ENCODE peak calls at places on chromosomes 16 and 17, in five cellular contexts. B is heart left ventricle, V is transverse colon, J is K562, Z is tibial nerve. R is an unnamed sample.

GRCh38 chr17:82214012-82214628 is 1.5 kb upstream of the CCDC57 start:
- DNase-seq in Z (no peak), J (peak), B (no peak), V (no peak), R (no peak)

GRCh38 chr17:17235212-17236174 is 1.5 kb downstream of the FLCN start:
- DNase-seq in V (no peak), B (no peak), Z (no peak), J (no peak), R (peak)

GRCh38 chr16:10862432-10862831 is 14.6 kb upstream of the CIITA start:
- DNase-seq in B (peak), J (no peak), V (no peak), Z (no peak), R (peak)

GRCh38 chr17:66508896-66509843 is 206.8 kb downstream of the PRKCA start:
- DNase-seq in Z (no peak), J (peak), B (no peak), V (peak), R (peak)

GRCh38 chr17:75849724-75850123 is 5.4 kb downstream of the WBP2 start:
- DNase-seq in Z (no peak), J (peak), V (no peak), B (no peak), R (no peak)

GRCh38 chr17:19020016-19020415 is 15.5 kb upstream of the FAM83G start:
- DNase-seq in B (no peak), Z (no peak), V (no peak), J (no peak), R (no peak)

GRCh38 chr17:45983614-45984310 is 15.3 kb upstream of the STH start:
- DNase-seq in J (no peak), B (no peak), V (no peak), Z (no peak), R (no peak)

GRCh38 chr16:1809281-1809801 is 15.8 kb upstream of the IGFALS start:
- DNase-seq in V (peak), B (no peak), J (peak), Z (no peak), R (no peak)

GRCh38 chr16:83549836-83550569 is 257.8 kb upstream of the HSBP1 start:
- DNase-seq in V (no peak), Z (no peak), J (no peak), B (no peak), R (no peak)

GRCh38 chr16:69465083-69465721 is 40.8 kb downstream of the CYB5B start:
- DNase-seq in B (no peak), V (peak), Z (no peak), J (no peak), R (no peak)

GRCh38 chr17:64777413-64778101 is 115.5 kb upstream of the SMURF2 start:
- DNase-seq in J (no peak), B (no peak), Z (no peak), V (peak), R (no peak)

GRCh38 chr16:75099738-75100615 is 16.6 kb downstream of the LDHD start:
- DNase-seq in J (no peak), Z (no peak), V (no peak), B (peak), R (peak)

GRCh38 chr17:65994679-65995078 is 197.3 kb downstream of the CEP112 start:
- DNase-seq in B (no peak), J (no peak), Z (no peak), V (no peak), R (no peak)

GRCh38 chr17:66542183-66542966 is 240.0 kb downstream of the PRKCA start:
- DNase-seq in Z (no peak), J (peak), V (no peak), B (no peak), R (no peak)

GRCh38 chr16:27326738-27327585 is 13.2 kb downstream of the IL4R start:
- DNase-seq in J (no peak), V (peak), Z (peak), B (peak), R (peak)

GRCh38 chr17:45195424-45195823 is 26.3 kb upstream of the FMNL1 start:
- DNase-seq in J (no peak), B (no peak), V (no peak), Z (no peak), R (no peak)

GRCh38 chr16:80014241-80014939 is 413.9 kb upstream of the MAF start:
- DNase-seq in Z (no peak), J (no peak), V (no peak), B (no peak), R (no peak)

GRCh38 chr17:45663772-45664171 is 120.3 kb upstream of the CRHR1 start:
- DNase-seq in J (no peak), Z (no peak), B (no peak), V (no peak), R (no peak)

GRCh38 chr17:10295728-10296343 is 77.0 kb downstream of the MYH13 start:
- DNase-seq in V (peak), Z (no peak), J (peak), B (peak), R (peak)

GRCh38 chr16:14092579-14092978 is 21.5 kb downstream of the MRTFB start:
- DNase-seq in J (no peak), B (no peak), V (no peak), Z (no peak), R (no peak)

GRCh38 chr17:6592193-6592592 is 35.8 kb upstream of the PITPNM3 start:
- DNase-seq in J (no peak), V (no peak), Z (no peak), B (no peak), R (no peak)

GRCh38 chr17:36980281-36980761 is 31.6 kb downstream of the AATF start:
- DNase-seq in J (no peak), B (no peak), Z (no peak), V (no peak), R (no peak)

GRCh38 chr17:43438626-43439529 is 40.1 kb downstream of the ARL4D start:
- DNase-seq in J (no peak), V (no peak), B (no peak), Z (no peak), R (no peak)

GRCh38 chr16:71919033-71919432 is 23.7 kb downstream of the IST1 start:
- DNase-seq in Z (no peak), J (no peak), B (no peak), V (peak), R (no peak)

GRCh38 chr17:49952209-49952911 is 16.6 kb upstream of the DLX4 start:
- DNase-seq in V (peak), Z (peak), J (peak), B (peak), R (peak)

GRCh38 chr16:48317614-48318013 is 67.6 kb downstream of the SIAH1 start:
- DNase-seq in J (peak), V (no peak), B (no peak), Z (no peak), R (no peak)

GRCh38 chr17:17511971-17512858 is 16.0 kb upstream of the RASD1 start:
- DNase-seq in Z (no peak), B (no peak), V (no peak), J (peak), R (peak)

GRCh38 chr16:27426423-27427408 is 24.7 kb downstream of the IL21R start:
- DNase-seq in J (peak), B (no peak), V (peak), Z (no peak), R (peak)

GRCh38 chr17:78572277-78573205 is 4.7 kb downstream of the DNAH17 start:
- DNase-seq in J (no peak), Z (no peak), B (no peak), V (no peak), R (no peak)

GRCh38 chr17:20955437-20956323 is 87.1 kb downstream of the USP22 start:
- DNase-seq in V (no peak), B (no peak), Z (no peak), J (no peak), R (no peak)

GRCh38 chr16:27706803-27707685 is 157.1 kb downstream of the KATNIP start:
- DNase-seq in Z (no peak), B (no peak), V (no peak), J (no peak), R (no peak)

GRCh38 chr17:57438031-57438731 is 181.9 kb downstream of the MSI2 start:
- DNase-seq in B (no peak), Z (no peak), J (no peak), V (no peak), R (no peak)

GRCh38 chr17:45386180-45386579 is 46.5 kb downstream of the ARHGAP27 start:
- DNase-seq in J (no peak), V (no peak), B (no peak), Z (no peak), R (no peak)

GRCh38 chr16:75227361-75228142 is 8.8 kb downstream of the CTRB1 start:
- DNase-seq in V (no peak), Z (no peak), B (no peak), J (no peak), R (no peak)

GRCh38 chr16:30621765-30622164 is 11.6 kb upstream of the ZNF689 start:
- DNase-seq in V (no peak), Z (no peak), B (no peak), J (no peak), R (no peak)

GRCh38 chr17:45267436-45268055 is 5.7 kb upstream of the SPATA32 start:
- DNase-seq in Z (no peak), V (no peak), J (no peak), B (no peak), R (no peak)

GRCh38 chr16:69787883-69788282 is 25.8 kb downstream of the WWP2 start:
- DNase-seq in J (no peak), B (no peak), Z (no peak), V (peak), R (no peak)

GRCh38 chr16:54957403-54957802 is 26.7 kb downstream of the IRX5 start:
- DNase-seq in J (peak), B (no peak), V (peak), Z (no peak), R (no peak)

GRCh38 chr16:85753559-85753958 is 2.7 kb upstream of the C16orf74 start:
- DNase-seq in B (no peak), V (peak), Z (no peak), J (no peak), R (no peak)

GRCh38 chr17:28926786-28927185 is 23.9 kb upstream of the DHRS13 start:
- DNase-seq in B (no peak), Z (no peak), J (no peak), V (no peak), R (no peak)

GRCh38 chr17:28926366-28926765 is 23.5 kb upstream of the DHRS13 start:
- DNase-seq in B (no peak), J (no peak), Z (no peak), V (no peak), R (no peak)

GRCh38 chr17:28929769-28930168 is 21.5 kb downstream of the PHF12 start:
- DNase-seq in B (no peak), J (no peak), Z (no peak), V (no peak), R (no peak)

GRCh38 chr17:28928061-28928460 is 23.3 kb downstream of the PHF12 start:
- DNase-seq in Z (no peak), J (no peak), B (no peak), V (no peak), R (no peak)

DNA sequence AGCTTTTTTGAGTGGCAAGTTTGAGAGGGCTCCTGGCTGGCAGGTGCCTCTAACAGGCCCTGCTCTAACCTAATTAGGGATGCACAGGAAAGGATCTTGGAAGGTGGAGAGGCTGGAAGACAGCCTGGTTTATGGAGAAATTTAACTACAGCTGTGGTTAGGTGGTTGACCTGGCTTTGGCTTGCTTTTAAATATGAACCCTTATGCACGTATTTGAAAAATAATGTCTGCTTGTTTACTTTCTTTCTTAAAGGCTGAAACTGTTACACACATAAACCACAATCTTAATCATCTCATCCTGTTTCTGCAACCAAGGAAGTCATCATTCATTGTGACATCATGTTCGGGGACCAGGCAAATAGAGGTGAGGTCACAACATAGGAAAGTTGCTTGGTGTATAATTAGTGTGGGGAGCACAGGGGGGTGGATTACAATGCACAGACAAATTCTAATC is 23.1 kb upstream of the DHRS13 start:
- DNase-seq in Z (no peak), V (no peak), J (no peak), B (no peak), R (peak)
- TF ChIP-seq POLR2A in Z (no peak), V (no peak), J (no peak), B (no peak), R (no peak)

GRCh38 chr17:47063475-47063874 is 84.4 kb upstream of the RPRML start:
- DNase-seq in B (no peak), Z (no peak), V (no peak), J (no peak), R (no peak)
- TF ChIP-seq POLR2A in B (no peak), Z (no peak), V (no peak), J (no peak), R (no peak)

GRCh38 chr17:77423589-77424451 is 283.1 kb downstream of the SEC14L1 start:
- DNase-seq in J (no peak), V (peak), Z (peak), B (peak), R (no peak)
- TF ChIP-seq POLR2A in J (no peak), V (no peak), Z (no peak), B (no peak), R (no peak)

GRCh38 chr17:39639043-39639442 is 2.1 kb downstream of the STARD3 start:
- DNase-seq in Z (no peak), B (no peak), V (no peak), J (no peak), R (no peak)

GRCh38 chr17:39636587-39636926 is 387 bp upstream of the STARD3 start:
- DNase-seq in J (no peak), B (no peak), V (no peak), Z (no peak), R (no peak)

GRCh38 chr17:39635614-39636176 is 1.2 kb upstream of the STARD3 start:
- DNase-seq in J (peak), B (no peak), Z (no peak), V (no peak), R (no peak)

GRCh38 chr17:39638317-39638716 is 1.4 kb downstream of the STARD3 start:
- DNase-seq in V (no peak), B (no peak), Z (no peak), J (no peak), R (no peak)

GRCh38 chr17:39636927-39637736 is at the start of gene STARD3:
- DNase-seq in J (peak), Z (peak), V (peak), B (peak), R (peak)
- TF ChIP-seq POLR2A in J (peak), Z (no peak), V (peak), B (peak), R (peak)

GRCh38 chr16:724188-725040 is 1.8 kb downstream of the CCDC78 start:
- DNase-seq in J (no peak), V (no peak), Z (no peak), B (no peak), R (no peak)
- TF ChIP-seq POLR2A in J (peak), V (no peak), Z (no peak), B (no peak), R (no peak)

DNA sequence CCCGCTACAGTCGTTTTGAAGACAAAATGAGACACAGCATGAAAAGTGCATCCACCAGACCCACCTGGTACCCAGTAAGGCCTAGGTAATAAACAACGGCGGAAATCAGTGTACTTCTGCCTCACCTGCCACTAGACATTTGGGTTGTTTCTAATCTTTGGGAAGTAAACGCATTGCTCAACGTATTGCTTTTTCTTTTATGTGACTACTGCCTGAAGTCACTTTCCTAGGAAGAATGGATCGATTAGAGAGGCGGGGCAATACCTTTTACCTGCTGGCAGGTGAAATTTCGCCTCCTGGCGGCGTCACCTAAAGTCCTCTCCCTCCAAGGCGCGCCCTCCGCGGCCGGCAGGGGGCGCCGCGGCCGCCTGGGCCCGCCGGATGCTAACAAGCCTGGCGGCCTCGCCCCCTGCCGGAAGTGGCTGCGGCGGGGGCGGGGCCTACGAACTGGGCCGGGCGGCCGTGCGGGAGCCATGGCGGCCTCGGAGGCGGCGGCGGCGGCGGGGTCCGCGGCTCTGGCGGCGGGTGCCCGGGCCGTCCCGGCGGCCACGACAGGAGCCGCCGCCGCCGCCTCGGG is at the start of gene ATMIN:
- DNase-seq in Z (peak), B (peak), V (peak), J (peak), R (peak)
- TF ChIP-seq POLR2A in Z (no peak), B (peak), V (no peak), J (no peak), R (peak)